ENCODE peak calls at places on chromosome 10, in eight cellular contexts. One of them, this sample, is unnamed.

GRCh38 chr10:103870503-103870902 is 15.1 kb upstream of the SH3PXD2A start:
- DNase-seq in CD8-positive, alpha-beta T cell: no peak
- DNase-seq in PC-9: peak; percentile 51
- DNase-seq in lung: no peak
- DNase-seq in SK-N-SH: no peak
- DNase-seq in CD4-positive, alpha-beta T cell: no peak
- DNase-seq in colonic mucosa: no peak
- DNase-seq in IMR-90: peak; percentile 40
- DNase-seq in this sample: peak; percentile 85

GRCh38 chr10:116767235-116767634 is 24.9 kb upstream of the HSPA12A start:
- DNase-seq in CD8-positive, alpha-beta T cell: no peak
- DNase-seq in PC-9: peak; percentile 39
- DNase-seq in lung: no peak
- DNase-seq in SK-N-SH: no peak
- DNase-seq in CD4-positive, alpha-beta T cell: no peak
- DNase-seq in colonic mucosa: peak; percentile 75
- DNase-seq in IMR-90: no peak
- DNase-seq in this sample: peak; percentile 57

GRCh38 chr10:88892223-88892967 is 12.3 kb downstream of the STAMBPL1 start:
- DNase-seq in CD8-positive, alpha-beta T cell: no peak
- DNase-seq in PC-9: no peak
- DNase-seq in lung: no peak
- DNase-seq in SK-N-SH: no peak
- DNase-seq in CD4-positive, alpha-beta T cell: no peak
- DNase-seq in colonic mucosa: no peak
- DNase-seq in IMR-90: peak; percentile 68
- DNase-seq in this sample: no peak

GRCh38 chr10:4144802-4145201 is 359.8 kb upstream of the KLF6 start:
- DNase-seq in CD8-positive, alpha-beta T cell: no peak
- DNase-seq in PC-9: peak; percentile 14
- DNase-seq in lung: no peak
- DNase-seq in SK-N-SH: no peak
- DNase-seq in CD4-positive, alpha-beta T cell: no peak
- DNase-seq in colonic mucosa: no peak
- DNase-seq in IMR-90: peak; percentile 20
- DNase-seq in this sample: peak; percentile 74

GRCh38 chr10:130814610-130815009 is 496.9 kb downstream of the TCERG1L start:
- DNase-seq in CD8-positive, alpha-beta T cell: no peak
- DNase-seq in PC-9: no peak
- DNase-seq in lung: no peak
- DNase-seq in SK-N-SH: no peak
- DNase-seq in CD4-positive, alpha-beta T cell: no peak
- DNase-seq in colonic mucosa: no peak
- DNase-seq in IMR-90: no peak
- DNase-seq in this sample: no peak

GRCh38 chr10:22580711-22581110 is 133.7 kb downstream of the PIP4K2A start:
- DNase-seq in CD8-positive, alpha-beta T cell: no peak
- DNase-seq in PC-9: no peak
- DNase-seq in lung: no peak
- DNase-seq in SK-N-SH: no peak
- DNase-seq in CD4-positive, alpha-beta T cell: no peak
- DNase-seq in colonic mucosa: no peak
- DNase-seq in IMR-90: no peak
- DNase-seq in this sample: no peak

GRCh38 chr10:103278862-103279298 is 1.9 kb downstream of the INA start:
- DNase-seq in CD8-positive, alpha-beta T cell: peak; percentile 42
- DNase-seq in PC-9: peak; percentile 10
- DNase-seq in lung: peak; percentile 32
- DNase-seq in SK-N-SH: no peak
- DNase-seq in CD4-positive, alpha-beta T cell: peak; percentile 22
- DNase-seq in colonic mucosa: peak; percentile 51
- DNase-seq in IMR-90: peak; percentile 55
- DNase-seq in this sample: peak; percentile 48

GRCh38 chr10:19719320-19719719 is 96.9 kb upstream of the PLXDC2 start:
- DNase-seq in CD8-positive, alpha-beta T cell: no peak
- DNase-seq in PC-9: no peak
- DNase-seq in lung: no peak
- DNase-seq in SK-N-SH: no peak
- DNase-seq in CD4-positive, alpha-beta T cell: no peak
- DNase-seq in colonic mucosa: no peak
- DNase-seq in IMR-90: peak; percentile 87
- DNase-seq in this sample: no peak

GRCh38 chr10:28587970-28588290 is 55.0 kb downstream of the WAC start:
- DNase-seq in CD8-positive, alpha-beta T cell: no peak
- DNase-seq in PC-9: no peak
- DNase-seq in lung: no peak
- DNase-seq in SK-N-SH: no peak
- DNase-seq in CD4-positive, alpha-beta T cell: no peak
- DNase-seq in colonic mucosa: no peak
- DNase-seq in IMR-90: peak; percentile 75
- DNase-seq in this sample: no peak
- TF ChIP-seq CTCF in CD8-positive, alpha-beta T cell: no peak
- TF ChIP-seq CTCF in PC-9: no peak
- TF ChIP-seq CTCF in lung: peak; percentile 4
- TF ChIP-seq CTCF in SK-N-SH: no peak
- TF ChIP-seq CTCF in CD4-positive, alpha-beta T cell: no peak
- TF ChIP-seq CTCF in colonic mucosa: no peak
- TF ChIP-seq CTCF in IMR-90: peak; percentile 34
- TF ChIP-seq CTCF in this sample: no peak

DNA sequence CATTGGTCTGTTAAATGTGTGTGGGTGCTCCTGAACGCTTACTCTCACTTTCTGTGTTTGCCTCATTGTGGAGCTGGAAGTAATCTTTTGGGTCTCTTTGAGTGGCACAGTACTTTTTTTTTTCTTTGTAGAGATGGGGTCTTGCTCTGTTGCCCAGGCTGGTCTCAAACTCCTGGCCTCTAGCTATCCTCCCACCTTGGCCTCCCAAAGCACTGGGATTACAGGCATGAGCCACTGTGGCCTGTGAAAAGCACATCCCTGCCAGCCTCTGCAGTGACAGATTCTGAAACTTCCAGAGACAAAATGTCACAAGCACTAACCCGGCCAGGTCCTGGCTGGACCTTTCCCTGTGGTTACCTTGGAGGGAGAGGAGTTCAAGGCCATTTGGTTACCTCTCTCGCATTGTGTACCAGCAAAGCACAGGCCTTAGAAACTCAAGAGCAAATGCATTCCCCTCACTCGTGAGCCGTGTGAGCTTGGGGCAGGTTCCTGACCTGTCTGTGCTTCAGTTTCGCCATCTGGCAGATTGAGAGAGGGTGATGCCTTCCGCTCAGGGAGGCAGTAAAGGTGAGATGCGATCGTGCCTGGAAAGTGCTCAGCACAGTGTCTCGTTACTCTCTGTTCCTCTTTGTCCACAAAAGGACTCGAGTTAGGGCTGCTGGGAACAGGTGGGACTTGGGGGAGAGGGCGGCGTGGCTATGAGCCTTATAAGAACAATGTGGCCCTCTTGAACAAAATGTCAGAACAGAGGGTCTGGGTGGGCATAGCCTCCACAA is 72.6 kb upstream of the SEPHS1 start:
- DNase-seq in CD8-positive, alpha-beta T cell: no peak
- DNase-seq in PC-9: no peak
- DNase-seq in lung: no peak
- DNase-seq in SK-N-SH: no peak
- DNase-seq in CD4-positive, alpha-beta T cell: no peak
- DNase-seq in colonic mucosa: no peak
- DNase-seq in IMR-90: no peak
- DNase-seq in this sample: no peak
- H3K27ac ChIP-seq in CD8-positive, alpha-beta T cell: no peak overlapping the region
- H3K27ac ChIP-seq in PC-9: no peak overlapping the region
- H3K27ac ChIP-seq in lung: no peak overlapping the region
- H3K27ac ChIP-seq in SK-N-SH: no peak overlapping the region
- H3K27ac ChIP-seq in CD4-positive, alpha-beta T cell: no peak overlapping the region
- H3K27ac ChIP-seq in colonic mucosa: no peak overlapping the region
- H3K27ac ChIP-seq in IMR-90: no peak overlapping the region
- H3K27ac ChIP-seq in this sample: no peak overlapping the region

DNA sequence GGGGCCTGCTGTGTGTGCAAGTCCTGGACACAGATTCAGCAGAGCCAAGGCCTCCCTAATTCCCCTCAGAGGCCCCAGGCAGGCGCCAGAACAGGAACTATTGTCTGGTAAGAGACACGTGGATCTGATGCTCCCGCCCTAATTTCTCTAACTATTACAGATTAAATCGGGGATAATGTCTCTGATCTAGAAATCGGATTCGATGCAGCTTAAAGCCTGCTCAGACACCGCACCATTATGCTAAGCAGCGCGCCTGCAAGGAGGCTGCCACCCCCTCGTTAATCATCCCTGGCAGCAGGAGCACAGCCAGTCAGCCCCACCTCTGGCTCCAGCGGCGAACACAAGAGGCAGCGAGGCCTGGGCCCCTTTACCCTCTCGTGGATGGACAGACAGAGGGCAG is 122.3 kb downstream of the GRID1 start:
- DNase-seq in CD8-positive, alpha-beta T cell: no peak
- DNase-seq in PC-9: no peak
- DNase-seq in lung: no peak
- DNase-seq in SK-N-SH: peak; percentile 86
- DNase-seq in CD4-positive, alpha-beta T cell: no peak
- DNase-seq in colonic mucosa: no peak
- DNase-seq in IMR-90: no peak
- DNase-seq in this sample: no peak
- TF ChIP-seq CTCF in CD8-positive, alpha-beta T cell: no peak
- TF ChIP-seq CTCF in PC-9: no peak
- TF ChIP-seq CTCF in lung: no peak
- TF ChIP-seq CTCF in SK-N-SH: no peak
- TF ChIP-seq CTCF in CD4-positive, alpha-beta T cell: no peak
- TF ChIP-seq CTCF in colonic mucosa: no peak
- TF ChIP-seq CTCF in IMR-90: no peak
- TF ChIP-seq CTCF in this sample: no peak

GRCh38 chr10:71850745-71851629 is at the start of gene PSAP:
- DNase-seq in CD8-positive, alpha-beta T cell: peak; percentile 98
- DNase-seq in PC-9: peak; percentile 100
- DNase-seq in lung: peak; percentile 99
- DNase-seq in SK-N-SH: peak; percentile 99
- DNase-seq in CD4-positive, alpha-beta T cell: peak; percentile 98
- DNase-seq in colonic mucosa: peak; percentile 99
- DNase-seq in IMR-90: peak; percentile 97
- DNase-seq in this sample: peak; percentile 100

GRCh38 chr10:71850021-71850744 is 868 bp downstream of the PSAP start:
- DNase-seq in CD8-positive, alpha-beta T cell: no peak
- DNase-seq in PC-9: no peak
- DNase-seq in lung: no peak
- DNase-seq in SK-N-SH: no peak
- DNase-seq in CD4-positive, alpha-beta T cell: no peak
- DNase-seq in colonic mucosa: peak; percentile 35
- DNase-seq in IMR-90: no peak
- DNase-seq in this sample: no peak

GRCh38 chr10:71856619-71857018 is 5.6 kb upstream of the PSAP start:
- DNase-seq in CD8-positive, alpha-beta T cell: no peak
- DNase-seq in PC-9: no peak
- DNase-seq in lung: no peak
- DNase-seq in SK-N-SH: no peak
- DNase-seq in CD4-positive, alpha-beta T cell: no peak
- DNase-seq in colonic mucosa: no peak
- DNase-seq in IMR-90: no peak
- DNase-seq in this sample: no peak

GRCh38 chr10:71852335-71852937 is 1.4 kb upstream of the PSAP start:
- DNase-seq in CD8-positive, alpha-beta T cell: no peak
- DNase-seq in PC-9: no peak
- DNase-seq in lung: peak; percentile 52
- DNase-seq in SK-N-SH: no peak
- DNase-seq in CD4-positive, alpha-beta T cell: no peak
- DNase-seq in colonic mucosa: peak; percentile 45
- DNase-seq in IMR-90: no peak
- DNase-seq in this sample: no peak

DNA sequence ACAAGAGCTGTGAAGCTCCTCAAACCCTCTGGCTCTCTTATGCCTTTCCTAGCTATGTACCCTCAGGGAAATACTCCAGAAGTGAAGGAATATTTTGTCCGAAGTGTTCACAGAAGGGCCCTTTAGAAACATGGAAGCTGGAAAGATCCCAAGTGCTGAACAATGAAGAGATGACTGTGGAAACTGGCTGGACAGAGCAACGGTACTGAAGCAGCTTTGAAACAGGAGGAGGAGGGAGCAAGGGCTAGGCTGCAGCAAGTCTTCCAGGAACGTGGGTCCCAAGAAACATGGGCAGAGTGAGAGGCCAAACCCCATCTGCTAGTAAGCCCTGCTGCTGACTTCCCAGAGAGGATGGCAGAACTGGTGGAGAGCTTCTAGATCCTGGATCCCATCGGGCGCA is 3.0 kb upstream of the PSAP start:
- DNase-seq in CD8-positive, alpha-beta T cell: no peak
- DNase-seq in PC-9: no peak
- DNase-seq in lung: no peak
- DNase-seq in SK-N-SH: no peak
- DNase-seq in CD4-positive, alpha-beta T cell: no peak
- DNase-seq in colonic mucosa: no peak
- DNase-seq in IMR-90: peak; percentile 63
- DNase-seq in this sample: no peak
- H3K27ac ChIP-seq in CD8-positive, alpha-beta T cell: no peak overlapping the region
- H3K27ac ChIP-seq in PC-9: no peak overlapping the region
- H3K27ac ChIP-seq in lung: no peak overlapping the region
- H3K27ac ChIP-seq in SK-N-SH: no peak overlapping the region
- H3K27ac ChIP-seq in CD4-positive, alpha-beta T cell: no peak overlapping the region
- H3K27ac ChIP-seq in colonic mucosa: no peak overlapping the region
- H3K27ac ChIP-seq in IMR-90: no peak overlapping the region
- H3K27ac ChIP-seq in this sample: no peak overlapping the region

GRCh38 chr10:98745645-98746044 is 298.9 kb upstream of the HPS1 start:
- DNase-seq in CD8-positive, alpha-beta T cell: no peak
- DNase-seq in PC-9: no peak
- DNase-seq in lung: no peak
- DNase-seq in SK-N-SH: no peak
- DNase-seq in CD4-positive, alpha-beta T cell: no peak
- DNase-seq in colonic mucosa: no peak
- DNase-seq in IMR-90: no peak
- DNase-seq in this sample: no peak

DNA sequence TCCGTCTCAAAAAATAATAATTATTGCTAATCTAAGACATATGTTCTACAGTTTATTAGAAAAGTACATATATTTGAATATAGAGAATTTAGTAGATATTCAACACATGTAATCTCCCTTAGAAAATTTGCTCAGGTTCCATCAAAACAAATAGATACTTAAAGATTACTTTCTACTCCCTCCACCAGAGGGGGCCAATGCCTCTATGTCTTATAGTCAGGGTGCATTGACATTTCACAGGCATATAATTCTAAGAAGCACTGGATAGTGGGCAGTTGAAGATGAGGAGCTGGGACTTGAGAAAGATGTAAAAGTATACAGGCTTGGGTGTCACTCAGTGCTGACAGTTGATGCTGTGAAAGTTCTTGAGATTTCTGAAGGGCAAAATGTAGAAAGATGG is 301.6 kb upstream of the HPS1 start:
- DNase-seq in CD8-positive, alpha-beta T cell: no peak
- DNase-seq in PC-9: no peak
- DNase-seq in lung: no peak
- DNase-seq in SK-N-SH: peak; percentile 24
- DNase-seq in CD4-positive, alpha-beta T cell: no peak
- DNase-seq in colonic mucosa: peak; percentile 21
- DNase-seq in IMR-90: peak; percentile 38
- DNase-seq in this sample: peak; percentile 8
- TF ChIP-seq CTCF in CD8-positive, alpha-beta T cell: no peak
- TF ChIP-seq CTCF in PC-9: peak; percentile 52
- TF ChIP-seq CTCF in lung: no peak
- TF ChIP-seq CTCF in SK-N-SH: peak; percentile 22
- TF ChIP-seq CTCF in CD4-positive, alpha-beta T cell: no peak
- TF ChIP-seq CTCF in colonic mucosa: peak; percentile 23
- TF ChIP-seq CTCF in IMR-90: peak; percentile 42
- TF ChIP-seq CTCF in this sample: no peak

This sample was measured in RWPE1.